ENCODE peak calls at places on chromosomes 4 and X, in six cellular contexts. I is SK-N-SH, A is lower leg skin, E is fibroblast of mammary gland, M is astrocyte of the spinal cord, Z is fibroblast of lung. G is an unnamed sample.

GRCh38 chr4:181601118-181601517 is 642.1 kb upstream of the TENM3 start:
- DNase-seq in I (no peak), A (no peak), E (no peak), M (no peak), Z (no peak), G (peak; percentile 5)

GRCh38 chrX:31609130-31609529 is 537.3 kb upstream of the FTHL17 start:
- DNase-seq in I (no peak), A (no peak), E (peak; percentile 87), M (peak; percentile 69), Z (peak; percentile 87), G (peak; percentile 92)

GRCh38 chrX:38717871-38718270 is 83.4 kb upstream of the MID1IP1 start:
- DNase-seq in I (peak; percentile 32), A (no peak), E (peak; percentile 34), M (peak; percentile 4), Z (peak; percentile 26), G (peak; percentile 22)

GRCh38 chr4:182089326-182089725 is 153.9 kb upstream of the TENM3 start:
- DNase-seq in I (no peak), A (no peak), E (peak; percentile 22), M (no peak), Z (no peak), G (no peak)

GRCh38 chr4:10701702-10702460 is 17.3 kb upstream of the CLNK start:
- DNase-seq in I (no peak), A (no peak), E (no peak), M (peak; percentile 38), Z (no peak), G (peak; percentile 6)

GRCh38 chr4:3323071-3323481 is 30.3 kb downstream of the RGS12 start:
- DNase-seq in I (no peak), A (no peak), E (no peak), M (no peak), Z (no peak), G (no peak)

GRCh38 chrX:126815816-126816215 is 3.7 kb upstream of the PRR32 start:
- DNase-seq in I (no peak), A (no peak), E (no peak), M (no peak), Z (no peak), G (no peak)

GRCh38 chrX:21745756-21746155 is 12.2 kb downstream of the SMPX start:
- DNase-seq in I (peak; percentile 15), A (peak; percentile 15), E (peak; percentile 37), M (peak; percentile 29), Z (peak; percentile 40), G (peak; percentile 39)

GRCh38 chrX:111040377-111041017 is 55.5 kb upstream of the PAK3 start:
- DNase-seq in I (no peak), A (no peak), E (peak; percentile 37), M (peak; percentile 69), Z (no peak), G (peak; percentile 25)

GRCh38 chr4:23788460-23788859 is 101.4 kb downstream of the PPARGC1A start:
- DNase-seq in I (no peak), A (no peak), E (peak; percentile 33), M (no peak), Z (peak; percentile 40), G (peak; percentile 22)

GRCh38 chr4:172826866-172827265 is 341.7 kb upstream of the GALNT7 start:
- DNase-seq in I (no peak), A (no peak), E (no peak), M (no peak), Z (no peak), G (no peak)

GRCh38 chrX:110086916-110087484 is 84.1 kb downstream of the TMEM164 start:
- DNase-seq in I (no peak), A (no peak), E (peak; percentile 96), M (peak; percentile 87), Z (peak; percentile 89), G (peak; percentile 94)

GRCh38 chrX:24498975-24499374 is 33.9 kb downstream of the PDK3 start:
- DNase-seq in I (peak; percentile 30), A (no peak), E (peak; percentile 22), M (peak; percentile 17), Z (peak; percentile 15), G (peak; percentile 28)

GRCh38 chr4:151960449-151961246 is 199.8 kb upstream of the GATB start:
- DNase-seq in I (no peak), A (peak; percentile 59), E (no peak), M (no peak), Z (no peak), G (no peak)

GRCh38 chr4:79308971-79309370 is 16.9 kb downstream of the NAA11 start:
- DNase-seq in I (no peak), A (no peak), E (no peak), M (no peak), Z (no peak), G (no peak)

GRCh38 chr4:125334936-125335335 is 20.2 kb downstream of the FAT4 start:
- DNase-seq in I (no peak), A (no peak), E (no peak), M (no peak), Z (no peak), G (peak; percentile 46)

GRCh38 chr4:134327274-134328122 is 125.9 kb upstream of the PABPC4L start:
- DNase-seq in I (no peak), A (no peak), E (no peak), M (no peak), Z (no peak), G (no peak)

GRCh38 chr4:134324179-134324578 is 122.6 kb upstream of the PABPC4L start:
- DNase-seq in I (no peak), A (no peak), E (no peak), M (no peak), Z (no peak), G (no peak)

GRCh38 chr4:134328741-134329140 is 127.2 kb upstream of the PABPC4L start:
- DNase-seq in I (no peak), A (no peak), E (no peak), M (no peak), Z (no peak), G (no peak)

GRCh38 chr4:134326866-134327265 is 125.3 kb upstream of the PABPC4L start:
- DNase-seq in I (no peak), A (no peak), E (no peak), M (no peak), Z (no peak), G (no peak)
- H3K4me3 ChIP-seq in I (no peak overlapping the region), A (no peak overlapping the region), E (no peak overlapping the region), M (no peak overlapping the region), Z (no peak overlapping the region), G (no peak overlapping the region)

GRCh38 chrX:1813809-1814208 is 198.9 kb downstream of the ASMT start:
- DNase-seq in I (no peak), A (no peak), E (no peak), M (no peak), Z (no peak), G (no peak)
- TF ChIP-seq CTCF in I (no peak), A (no peak), E (no peak), M (no peak), Z (no peak), G (no peak)

DNA sequence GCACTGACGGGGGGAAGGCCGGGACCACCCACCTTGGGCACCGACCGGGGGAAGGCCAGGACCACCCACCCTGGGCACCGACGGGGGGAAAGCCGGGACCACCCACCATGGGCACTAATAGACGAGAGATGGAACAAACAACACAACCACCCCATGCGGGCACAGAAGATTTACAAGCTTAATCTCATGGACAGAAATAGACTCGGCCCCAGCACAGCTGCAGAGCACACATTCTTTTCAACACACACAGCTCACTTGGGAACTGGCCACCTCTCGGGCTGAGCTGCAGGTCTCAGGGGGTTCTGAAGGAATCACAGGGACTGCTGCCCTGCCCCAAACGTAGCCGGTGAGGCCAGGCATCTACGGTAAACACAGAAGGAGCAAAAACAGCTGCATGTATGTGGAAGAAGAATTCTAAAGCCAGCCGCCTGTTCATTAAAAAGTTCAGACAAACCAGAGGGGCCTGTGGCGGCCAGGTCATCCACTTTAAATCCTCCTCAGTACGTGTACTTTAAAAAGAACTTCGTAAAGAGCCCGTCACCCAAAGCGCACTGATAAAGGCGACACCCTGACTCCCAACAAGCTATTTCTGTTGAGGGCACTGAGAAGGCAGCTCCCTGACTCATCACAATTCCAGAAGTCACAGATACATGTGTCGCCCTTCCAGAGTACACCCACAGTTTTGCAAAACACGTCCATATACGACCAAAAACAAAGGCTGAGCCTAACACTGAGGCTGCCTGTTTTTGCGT is 17.7 kb downstream of the PPP2R3B start:
- DNase-seq in I (no peak), A (no peak), E (peak; percentile 27), M (peak; percentile 18), Z (no peak), G (no peak)
- H3K4me3 ChIP-seq in I (no peak overlapping the region), A (no peak overlapping the region), E (no peak overlapping the region), M (no peak overlapping the region), Z (no peak overlapping the region), G (no peak overlapping the region)

GRCh38 chr4:158578476-158578875 is 56.8 kb downstream of the RXFP1 start:
- DNase-seq in I (peak; percentile 25), A (no peak), E (peak; percentile 48), M (peak; percentile 26), Z (peak; percentile 46), G (peak; percentile 58)
- TF ChIP-seq CTCF in I (peak; percentile 33), A (no peak), E (peak; percentile 53), M (peak; percentile 52), Z (peak; percentile 56), G (peak; percentile 60)

DNA sequence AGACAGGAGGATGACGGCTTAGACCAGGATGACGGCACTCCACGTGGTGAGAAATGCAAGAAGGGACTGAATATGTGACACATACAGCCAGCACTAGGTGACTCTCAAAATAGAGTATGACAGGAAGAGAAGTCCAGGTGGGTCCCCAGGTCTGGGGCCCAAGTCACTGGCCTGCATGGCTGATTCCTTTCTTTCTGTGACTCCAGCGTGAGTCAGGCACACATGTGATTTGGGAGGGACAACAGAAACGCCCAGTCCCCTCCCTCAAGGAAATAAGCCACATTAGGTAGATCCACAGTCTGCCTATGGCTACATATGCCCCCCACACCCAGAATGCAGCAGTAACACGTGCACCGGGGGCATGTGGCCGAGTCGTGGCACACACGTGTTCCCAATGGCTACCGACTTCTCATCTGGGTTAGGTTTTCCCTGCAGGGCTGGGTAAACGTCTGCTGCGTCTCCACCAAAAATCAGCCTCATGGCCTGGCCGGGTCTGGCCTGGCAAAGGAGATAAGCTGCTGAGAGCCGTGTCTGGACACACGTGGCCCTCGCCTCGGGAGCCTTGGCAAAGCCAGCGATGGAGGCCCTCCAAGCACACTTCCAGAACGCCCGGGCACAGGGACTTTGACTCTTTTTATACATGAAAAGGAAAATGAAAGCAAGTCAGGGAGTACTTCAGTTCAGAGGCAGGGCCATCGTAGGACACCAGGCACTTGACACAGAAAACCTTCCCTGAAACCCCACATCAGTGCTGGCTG is 19.3 kb downstream of the SEL1L3 start:
- DNase-seq in I (no peak), A (no peak), E (no peak), M (no peak), Z (no peak), G (no peak)
- H3K4me3 ChIP-seq in I (no peak overlapping the region), A (no peak overlapping the region), E (no peak overlapping the region), M (no peak overlapping the region), Z (no peak overlapping the region), G (no peak overlapping the region)

DNA sequence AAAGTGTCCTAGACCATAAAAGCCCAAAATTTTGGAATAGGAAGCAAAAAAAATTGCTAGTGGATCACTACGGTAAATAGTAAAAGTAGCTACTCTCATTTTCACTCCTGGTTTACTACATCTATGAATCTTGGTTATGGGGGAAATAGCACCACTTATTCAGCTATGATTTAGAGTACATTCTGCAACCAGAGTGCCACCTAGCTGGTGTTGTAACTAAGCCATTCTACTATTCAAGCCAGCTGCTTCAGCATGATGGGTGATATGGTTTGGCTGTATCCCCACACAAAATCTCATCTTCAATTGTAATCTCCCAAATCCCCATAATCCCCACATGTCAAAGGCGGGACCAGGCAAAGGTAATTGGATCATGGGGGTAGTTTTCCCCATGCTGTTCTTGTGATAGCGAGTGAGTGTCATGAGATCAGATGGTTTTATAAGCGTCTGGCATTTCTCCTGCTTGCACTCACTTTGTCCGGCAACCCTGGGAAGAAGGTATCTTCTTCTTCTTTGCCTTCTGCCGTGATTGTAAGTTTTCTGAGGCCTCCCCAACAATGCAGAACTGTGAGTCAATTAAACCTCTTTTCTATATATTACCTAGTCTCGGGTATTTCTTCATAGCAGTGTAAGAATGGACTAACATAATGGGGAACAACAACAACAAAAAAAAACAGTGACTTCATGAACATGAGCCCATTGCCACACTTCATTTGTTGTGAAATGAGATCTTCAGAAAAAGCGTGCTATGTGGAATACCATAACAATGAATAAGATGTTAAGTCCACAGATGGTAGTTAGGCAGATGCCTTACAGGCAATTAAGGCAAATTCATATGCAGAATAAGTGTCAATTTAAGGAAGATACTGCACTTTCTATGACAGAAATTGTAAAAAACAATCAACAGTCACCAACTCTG is 280.1 kb downstream of the PABPC4L start:
- DNase-seq in I (no peak), A (no peak), E (peak; percentile 29), M (peak; percentile 9), Z (peak; percentile 58), G (peak; percentile 44)
- TF ChIP-seq CTCF in I (no peak), A (no peak), E (peak; percentile 28), M (peak; percentile 20), Z (peak; percentile 18), G (peak; percentile 38)